ENCODE peak calls at places on chromosomes 4 and X, in four cellular contexts. Z is K562, U is GM12878, X is HepG2. V is an unnamed sample.

GRCh38 chrX:141760761-141761160 is 62.2 kb upstream of the SPANXD start:
- DNase-seq in Z (no peak), U (no peak), X (no peak), V (no peak)

GRCh38 chr4:133152330-133152791 is 3.3 kb downstream of the PCDH10 start:
- DNase-seq in Z (no peak), U (no peak), X (no peak), V (no peak)

GRCh38 chr4:170027181-170027829 is 1.1 kb upstream of the MFAP3L start:
- DNase-seq in Z (peak), U (peak), X (peak), V (peak)

GRCh38 chrX:79094075-79094832 is 50.2 kb upstream of the GPR174 start:
- DNase-seq in Z (no peak), U (no peak), X (no peak), V (no peak)

GRCh38 chrX:17182317-17182716 is 192.7 kb upstream of the NHS start:
- DNase-seq in Z (no peak), U (no peak), X (no peak), V (no peak)

GRCh38 chrX:38819163-38819562 is 17.9 kb downstream of the MID1IP1 start:
- DNase-seq in Z (no peak), U (no peak), X (no peak), V (no peak)

GRCh38 chr4:128810331-128810870 is 901 bp downstream of the JADE1 start:
- DNase-seq in Z (peak), U (no peak), X (peak), V (peak)

GRCh38 chr4:52958232-52958631 is 96.1 kb downstream of the RASL11B start:
- DNase-seq in Z (no peak), U (no peak), X (no peak), V (no peak)

GRCh38 chrX:133640161-133641015 is 225.1 kb upstream of the GPC4 start:
- DNase-seq in Z (no peak), U (no peak), X (no peak), V (no peak)

GRCh38 chr4:40307627-40308497 is 27.3 kb upstream of the CHRNA9 start:
- DNase-seq in Z (peak), U (peak), X (no peak), V (no peak)

GRCh38 chr4:53616219-53616618 is 24.9 kb upstream of the LNX1 start:
- DNase-seq in Z (no peak), U (no peak), X (no peak), V (no peak)

GRCh38 chrX:9352243-9352642 is 112.6 kb upstream of the TBL1X start:
- DNase-seq in Z (no peak), U (peak), X (no peak), V (no peak)

GRCh38 chr4:4395849-4396627 is 9.1 kb downstream of the NSG1 start:
- DNase-seq in Z (no peak), U (no peak), X (peak), V (no peak)

GRCh38 chrX:68824565-68825125 is 4.2 kb upstream of the EFNB1 start:
- DNase-seq in Z (no peak), U (no peak), X (no peak), V (no peak)

GRCh38 chr4:64545593-64545992 is 136.3 kb upstream of the TECRL start:
- DNase-seq in Z (no peak), U (no peak), X (no peak), V (no peak)

GRCh38 chr4:176789955-176790354 is 2.8 kb downstream of the VEGFC start:
- DNase-seq in Z (peak), U (no peak), X (peak), V (peak)

GRCh38 chrX:64975491-64975890 is 759 bp downstream of the ZC4H2 start:
- DNase-seq in Z (no peak), U (no peak), X (peak), V (peak)

DNA sequence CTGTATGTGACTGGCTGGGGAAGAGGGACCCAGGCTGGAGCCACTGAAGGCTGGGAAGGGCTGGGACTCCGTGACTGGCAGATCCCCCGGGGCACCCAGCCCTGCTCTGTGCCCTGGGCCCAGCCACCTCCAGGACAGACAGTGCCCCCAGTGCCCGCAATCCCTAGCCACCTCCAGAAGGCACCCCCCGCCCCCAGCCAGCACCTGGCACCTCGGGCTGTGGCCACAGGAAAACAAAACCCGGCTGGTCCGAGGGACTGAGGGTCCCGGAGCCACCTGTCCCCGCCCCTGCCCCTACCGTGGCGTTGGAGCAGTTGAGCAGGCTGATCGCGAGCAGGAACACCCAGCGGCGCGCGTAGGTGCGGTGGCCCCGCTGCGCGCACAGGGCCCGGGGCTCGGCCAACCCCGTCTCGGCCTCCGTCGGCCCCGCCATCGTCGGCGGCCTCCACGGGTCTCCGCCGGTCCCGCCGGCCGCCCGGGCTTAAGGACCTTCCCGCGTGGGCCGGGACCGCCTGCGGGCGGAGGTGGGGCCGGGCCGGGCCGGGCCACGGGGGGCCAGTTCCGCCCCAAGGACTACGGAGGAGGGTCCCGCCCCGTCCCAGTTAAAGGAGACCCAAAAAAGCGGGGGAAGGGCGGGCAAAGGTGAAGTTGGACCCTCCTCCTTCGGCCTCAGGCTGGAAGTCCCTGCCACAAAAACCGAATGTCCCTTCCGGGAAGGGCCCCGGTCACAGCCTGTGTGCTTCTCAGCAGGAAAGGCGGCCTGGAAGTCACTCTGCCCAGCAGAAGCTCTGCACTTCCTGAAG is at the start of gene SLC49A3:
- DNase-seq in Z (no peak), U (no peak), X (no peak), V (no peak)
- TF ChIP-seq FOXK2 in Z (no peak), U (no peak), X (no peak), V (no peak)

GRCh38 chrX:850471-850916 is 219.9 kb downstream of the SHOX start:
- DNase-seq in Z (no peak), U (no peak), X (peak), V (no peak)
- TF ChIP-seq TARDBP in Z (no peak), U (no peak), X (no peak), V (no peak)

GRCh38 chrX:154918060-154918483 is 31.9 kb downstream of the F8A1 start:
- DNase-seq in Z (peak), U (peak), X (peak), V (peak)
- TF ChIP-seq FOXK2 in Z (no peak), U (no peak), X (no peak), V (no peak)

GRCh38 chr4:102610007-102610406 is 108.8 kb downstream of the NFKB1 start:
- DNase-seq in Z (no peak), U (no peak), X (no peak), V (no peak)
- TF ChIP-seq TARDBP in Z (no peak), U (no peak), X (no peak), V (no peak)

DNA sequence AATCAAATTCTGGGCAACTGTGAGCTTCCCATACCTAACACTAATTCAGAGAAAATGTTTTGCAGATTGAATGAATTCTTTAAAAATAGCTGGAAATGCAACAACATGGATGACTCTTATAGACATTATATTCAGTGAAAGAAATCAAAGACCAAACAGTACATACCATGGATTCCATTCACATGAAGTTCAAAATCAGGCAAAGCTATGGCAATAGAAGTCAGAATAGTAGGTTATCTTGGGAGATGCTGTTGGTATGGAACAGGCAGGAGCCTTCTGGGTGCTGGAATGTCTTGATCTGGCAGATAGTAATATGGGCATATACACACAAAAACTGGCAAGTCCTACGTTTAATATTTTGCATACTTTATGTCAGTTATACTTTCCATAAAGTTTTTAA is 25.5 kb upstream of the CBLL2 start:
- DNase-seq in Z (no peak), U (no peak), X (no peak), V (no peak)
- TF ChIP-seq FOXK2 in Z (no peak), U (no peak), X (no peak), V (no peak)